ENCODE peak calls at places on chromosomes 2 and 18, in four cellular contexts. M, B, E and H are unnamed samples.

GRCh38 chr2:173124441-173124840 is 48.8 kb downstream of the MAP3K20 start:
- DNase-seq in M (peak), B (no peak), E (peak), H (peak)

GRCh38 chr18:63161728-63162195 is 157.8 kb downstream of the BCL2 start:
- DNase-seq in M (peak), B (no peak), E (peak), H (peak)

GRCh38 chr2:118988706-118989105 is 46.7 kb downstream of the MARCO start:
- DNase-seq in M (no peak), B (no peak), E (no peak), H (no peak)

GRCh38 chr2:124112966-124113365 is 87.9 kb downstream of the CNTNAP5 start:
- DNase-seq in M (peak), B (no peak), E (peak), H (peak)

GRCh38 chr2:240915526-240916335 is 9.6 kb downstream of the CROCC2 start:
- DNase-seq in M (no peak), B (peak), E (no peak), H (no peak)

GRCh38 chr18:48488388-48488850 is 50.4 kb upstream of the CTIF start:
- DNase-seq in M (peak), B (no peak), E (peak), H (peak)

GRCh38 chr18:31206787-31207381 is 44.2 kb upstream of the DSC1 start:
- DNase-seq in M (peak), B (peak), E (peak), H (peak)

GRCh38 chr2:201984800-201985525 is 48.7 kb upstream of the FZD7 start:
- DNase-seq in M (no peak), B (no peak), E (peak), H (no peak)

GRCh38 chr18:58363767-58364540 is 264.9 kb downstream of the ALPK2 start:
- DNase-seq in M (peak), B (no peak), E (peak), H (peak)

GRCh38 chr2:232024457-232024856 is 62.9 kb downstream of the DIS3L2 start:
- DNase-seq in M (no peak), B (no peak), E (no peak), H (no peak)

GRCh38 chr2:145623136-145623535 is 1103.2 kb upstream of the ZEB2 start:
- DNase-seq in M (peak), B (no peak), E (peak), H (peak)

GRCh38 chr2:72757177-72757775 is 68.6 kb downstream of the EXOC6B start:
- DNase-seq in M (peak), B (no peak), E (peak), H (peak)
- H3K4me3 ChIP-seq in M (no peak), B (no peak), E (no peak), H (no peak)

GRCh38 chr2:75609334-75609689 is 37.3 kb upstream of the MRPL19 start:
- DNase-seq in M (no peak), B (no peak), E (no peak), H (no peak)
- TF ChIP-seq CTCF in M (no peak), B (no peak), E (no peak), H (no peak)

DNA sequence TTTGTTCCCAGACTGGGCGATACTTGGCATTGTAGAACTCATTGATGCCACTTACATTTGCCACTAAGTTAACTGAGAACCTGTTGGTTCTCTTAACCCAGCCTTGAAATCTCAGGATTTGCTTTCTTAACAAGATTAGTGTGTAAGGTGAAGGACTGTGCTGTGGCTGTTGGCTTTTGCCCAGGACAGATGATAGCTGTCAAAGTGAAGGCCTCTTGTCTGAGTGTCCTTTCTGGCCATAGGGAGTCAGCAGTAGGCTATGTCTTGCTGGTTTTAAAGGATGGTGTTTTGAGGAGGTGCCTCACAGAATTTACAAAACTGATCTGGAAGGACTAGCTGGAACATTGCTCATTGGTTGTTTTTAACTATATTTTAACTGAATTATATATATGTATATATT is 2.6 kb downstream of the DPYSL5 start:
- DNase-seq in M (no peak), B (no peak), E (no peak), H (no peak)
- H3K4me3 ChIP-seq in M (no peak), B (no peak), E (no peak), H (no peak)

GRCh38 chr2:47310801-47311560 is 92.0 kb upstream of the MSH2 start:
- DNase-seq in M (no peak), B (peak), E (no peak), H (no peak)

GRCh38 chr2:47312504-47312875 is 90.5 kb upstream of the MSH2 start:
- DNase-seq in M (no peak), B (no peak), E (no peak), H (no peak)

GRCh38 chr2:47311764-47312503 is 91.0 kb upstream of the MSH2 start:
- DNase-seq in M (no peak), B (no peak), E (no peak), H (no peak)

GRCh38 chr2:47313728-47314127 is 89.2 kb upstream of the MSH2 start:
- DNase-seq in M (no peak), B (no peak), E (no peak), H (no peak)

GRCh38 chr2:47313141-47313691 is 89.7 kb upstream of the MSH2 start:
- DNase-seq in M (no peak), B (no peak), E (peak), H (peak)
- TF ChIP-seq CTCF in M (no peak), B (no peak), E (peak), H (no peak)

GRCh38 chr2:42170619-42171395 is 1.7 kb downstream of the EML4 start:
- DNase-seq in M (no peak), B (no peak), E (no peak), H (no peak)

GRCh38 chr2:42172020-42172419 is 2.9 kb downstream of the EML4 start:
- DNase-seq in M (no peak), B (no peak), E (no peak), H (no peak)

GRCh38 chr2:42169869-42170465 is 814 bp downstream of the EML4 start:
- DNase-seq in M (no peak), B (no peak), E (no peak), H (no peak)

GRCh38 chr2:42172566-42172965 is 3.4 kb downstream of the EML4 start:
- DNase-seq in M (no peak), B (no peak), E (no peak), H (no peak)

DNA sequence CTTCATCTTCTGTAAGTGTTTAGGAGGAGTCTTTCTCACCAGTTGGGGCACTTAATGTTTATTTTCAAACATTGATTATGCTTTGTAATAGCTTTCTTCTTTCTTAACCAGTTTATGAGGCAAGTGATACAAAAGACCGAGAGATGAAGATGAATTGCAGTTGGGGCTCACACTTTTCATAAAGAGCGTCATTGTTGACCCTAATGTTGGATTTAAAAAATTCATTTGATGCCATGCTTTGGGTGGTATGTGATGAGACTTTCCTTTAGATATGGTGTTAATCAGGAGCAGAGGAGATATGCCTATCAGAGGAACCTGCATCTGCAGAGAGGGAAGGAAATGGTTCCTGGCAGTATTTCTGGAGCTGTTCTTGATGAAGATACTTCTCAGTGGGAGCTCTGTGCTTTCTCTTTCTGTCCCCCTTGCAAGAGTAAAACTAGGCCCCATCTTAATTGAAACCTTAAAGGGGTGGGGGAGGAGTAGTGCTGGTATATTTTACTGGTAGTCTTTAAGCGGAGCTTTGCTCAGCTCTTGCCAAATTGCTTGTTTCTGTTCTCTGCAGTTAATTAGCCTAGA is 2.3 kb downstream of the EML4 start:
- DNase-seq in M (no peak), B (no peak), E (no peak), H (no peak)
- H3K4me3 ChIP-seq in M (peak), B (peak), E (no peak), H (peak)

GRCh38 chr2:74459377-74460118 is 1.3 kb downstream of the WBP1 start:
- DNase-seq in M (no peak), B (no peak), E (no peak), H (no peak)

GRCh38 chr2:74458957-74459290 is 686 bp downstream of the WBP1 start:
- DNase-seq in M (peak), B (no peak), E (no peak), H (no peak)

GRCh38 chr2:74458132-74458956 is at the start of gene WBP1:
- DNase-seq in M (peak), B (peak), E (peak), H (peak)

GRCh38 chr2:74457129-74457548 is 1.1 kb upstream of the WBP1 start:
- DNase-seq in M (peak), B (no peak), E (no peak), H (peak)

GRCh38 chr2:74457549-74458131 is 598 bp upstream of the WBP1 start:
- DNase-seq in M (no peak), B (peak), E (peak), H (no peak)
- TF ChIP-seq CTCF in M (no peak), B (no peak), E (no peak), H (no peak)

GRCh38 chr2:120302301-120302700 is 43.6 kb upstream of the INHBB start:
- DNase-seq in M (no peak), B (no peak), E (no peak), H (no peak)
- H3K4me3 ChIP-seq in M (no peak), B (no peak), E (no peak), H (no peak)

GRCh38 chr2:138180691-138181386 is 216.6 kb downstream of the HNMT start:
- DNase-seq in M (peak), B (no peak), E (no peak), H (peak)
- TF ChIP-seq CTCF in M (no peak), B (no peak), E (no peak), H (peak)